ENCODE peak calls at places on chromosomes 4 and X, in nine cellular contexts. One of them, this sample, is unnamed.

GRCh38 chr4:89894654-89895652 is at the start of gene MMRN1:
- DNase-seq in tibial nerve: no peak
- DNase-seq in upper lobe of right lung: no peak
- DNase-seq in fibroblast of pulmonary artery: peak
- DNase-seq in nephron progenitor cell: no peak
- DNase-seq in AG04450: no peak
- DNase-seq in sigmoid colon: no peak
- DNase-seq in fibroblast of mammary gland: no peak
- DNase-seq in tibial artery: no peak
- DNase-seq in this sample: no peak

GRCh38 chr4:127309360-127310095 is 323.2 kb upstream of the INTU start:
- DNase-seq in tibial nerve: no peak
- DNase-seq in upper lobe of right lung: no peak
- DNase-seq in fibroblast of pulmonary artery: no peak
- DNase-seq in nephron progenitor cell: no peak
- DNase-seq in AG04450: no peak
- DNase-seq in sigmoid colon: no peak
- DNase-seq in fibroblast of mammary gland: peak
- DNase-seq in tibial artery: no peak
- DNase-seq in this sample: no peak

GRCh38 chrX:15646031-15646430 is 18.6 kb downstream of the CLTRN start:
- DNase-seq in tibial nerve: no peak
- DNase-seq in upper lobe of right lung: no peak
- DNase-seq in fibroblast of pulmonary artery: no peak
- DNase-seq in nephron progenitor cell: no peak
- DNase-seq in AG04450: no peak
- DNase-seq in sigmoid colon: no peak
- DNase-seq in fibroblast of mammary gland: no peak
- DNase-seq in tibial artery: no peak
- DNase-seq in this sample: no peak

GRCh38 chr4:144343143-144343755 is 202.7 kb upstream of the GYPA start:
- DNase-seq in tibial nerve: no peak
- DNase-seq in upper lobe of right lung: no peak
- DNase-seq in fibroblast of pulmonary artery: no peak
- DNase-seq in nephron progenitor cell: no peak
- DNase-seq in AG04450: no peak
- DNase-seq in sigmoid colon: no peak
- DNase-seq in fibroblast of mammary gland: peak
- DNase-seq in tibial artery: no peak
- DNase-seq in this sample: no peak

GRCh38 chr4:73777612-73778011 is 37.2 kb downstream of the CXCL8 start:
- DNase-seq in tibial nerve: no peak
- DNase-seq in upper lobe of right lung: no peak
- DNase-seq in fibroblast of pulmonary artery: peak
- DNase-seq in nephron progenitor cell: no peak
- DNase-seq in AG04450: no peak
- DNase-seq in sigmoid colon: no peak
- DNase-seq in fibroblast of mammary gland: peak
- DNase-seq in tibial artery: no peak
- DNase-seq in this sample: no peak

GRCh38 chr4:147633113-147633512 is 15.9 kb downstream of the TMEM184C start:
- DNase-seq in tibial nerve: no peak
- DNase-seq in upper lobe of right lung: no peak
- DNase-seq in fibroblast of pulmonary artery: no peak
- DNase-seq in nephron progenitor cell: no peak
- DNase-seq in AG04450: no peak
- DNase-seq in sigmoid colon: no peak
- DNase-seq in fibroblast of mammary gland: peak
- DNase-seq in tibial artery: no peak
- DNase-seq in this sample: no peak

GRCh38 chr4:166198921-166199320 is 325.9 kb downstream of the TLL1 start:
- DNase-seq in tibial nerve: no peak
- DNase-seq in upper lobe of right lung: no peak
- DNase-seq in fibroblast of pulmonary artery: no peak
- DNase-seq in nephron progenitor cell: no peak
- DNase-seq in AG04450: no peak
- DNase-seq in sigmoid colon: no peak
- DNase-seq in fibroblast of mammary gland: no peak
- DNase-seq in tibial artery: no peak
- DNase-seq in this sample: no peak

GRCh38 chrX:7170903-7171302 is 22.9 kb upstream of the PUDP start:
- DNase-seq in tibial nerve: no peak
- DNase-seq in upper lobe of right lung: no peak
- DNase-seq in fibroblast of pulmonary artery: peak
- DNase-seq in nephron progenitor cell: peak
- DNase-seq in AG04450: no peak
- DNase-seq in sigmoid colon: no peak
- DNase-seq in fibroblast of mammary gland: peak
- DNase-seq in tibial artery: no peak
- DNase-seq in this sample: no peak

GRCh38 chrX:1581132-1581531 is 10.3 kb upstream of the AKAP17A start:
- DNase-seq in tibial nerve: no peak
- DNase-seq in upper lobe of right lung: peak
- DNase-seq in fibroblast of pulmonary artery: peak
- DNase-seq in nephron progenitor cell: peak
- DNase-seq in AG04450: no peak
- DNase-seq in sigmoid colon: no peak
- DNase-seq in fibroblast of mammary gland: peak
- DNase-seq in tibial artery: no peak
- DNase-seq in this sample: no peak

GRCh38 chrX:103742339-103742738 is 31.6 kb downstream of the TMEM31 start:
- DNase-seq in tibial nerve: no peak
- DNase-seq in upper lobe of right lung: no peak
- DNase-seq in fibroblast of pulmonary artery: no peak
- DNase-seq in nephron progenitor cell: no peak
- DNase-seq in AG04450: no peak
- DNase-seq in sigmoid colon: no peak
- DNase-seq in fibroblast of mammary gland: no peak
- DNase-seq in tibial artery: no peak
- DNase-seq in this sample: no peak

GRCh38 chr4:113447695-113448265 is 313.8 kb downstream of the CAMK2D start:
- DNase-seq in tibial nerve: no peak
- DNase-seq in upper lobe of right lung: no peak
- DNase-seq in fibroblast of pulmonary artery: no peak
- DNase-seq in nephron progenitor cell: no peak
- DNase-seq in AG04450: no peak
- DNase-seq in sigmoid colon: no peak
- DNase-seq in fibroblast of mammary gland: no peak
- DNase-seq in tibial artery: no peak
- DNase-seq in this sample: no peak

DNA sequence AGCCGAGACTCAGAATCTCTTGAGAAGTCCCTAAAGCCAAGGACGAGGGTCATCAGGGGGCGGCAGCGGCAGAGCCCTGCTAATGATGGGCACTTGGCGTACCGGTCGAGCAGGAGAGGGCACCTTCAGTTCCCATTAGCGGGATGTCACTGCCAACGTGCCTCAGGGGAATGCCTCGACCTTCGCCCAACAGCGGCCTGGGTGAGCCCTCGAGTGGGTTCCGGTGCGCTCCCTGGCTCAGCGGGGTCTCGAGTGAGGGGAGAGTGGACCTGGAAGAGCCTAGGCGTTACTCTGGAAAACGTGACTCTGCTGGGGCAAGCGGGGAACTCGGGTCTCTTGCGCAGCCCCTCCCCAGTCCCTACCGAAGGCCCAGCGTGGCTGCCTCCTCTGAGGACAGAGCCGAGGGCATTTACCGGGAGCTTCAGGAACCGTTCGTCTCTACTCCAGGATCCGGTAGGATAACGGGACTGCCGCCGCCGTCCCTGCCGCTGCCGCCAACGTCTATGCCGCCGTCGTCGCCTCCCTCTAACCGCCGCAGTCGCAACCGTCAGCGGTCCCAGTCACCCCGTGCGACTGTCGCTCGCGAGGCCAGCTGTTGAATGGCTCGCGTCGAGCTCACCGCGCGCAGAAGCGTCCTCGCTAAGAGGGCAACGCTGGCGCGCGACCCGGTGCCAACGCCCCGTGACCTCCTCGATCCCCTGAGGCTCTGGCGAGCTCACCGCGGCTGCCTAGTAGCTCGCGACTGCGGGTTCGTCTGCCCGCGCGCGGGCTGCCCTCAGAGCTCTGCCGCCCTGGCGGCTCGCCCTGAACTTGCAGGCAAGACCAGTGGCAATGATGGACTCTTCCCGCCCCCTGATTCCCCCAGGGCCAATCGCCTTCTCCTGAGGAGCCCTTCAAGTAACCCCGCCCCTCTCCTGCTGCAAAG is 37.1 kb downstream of the PGRMC1 start:
- DNase-seq in tibial nerve: no peak
- DNase-seq in upper lobe of right lung: peak
- DNase-seq in fibroblast of pulmonary artery: peak
- DNase-seq in nephron progenitor cell: no peak
- DNase-seq in AG04450: no peak
- DNase-seq in sigmoid colon: peak
- DNase-seq in fibroblast of mammary gland: peak
- DNase-seq in tibial artery: no peak
- DNase-seq in this sample: peak
- TF ChIP-seq CTCF in tibial nerve: no peak
- TF ChIP-seq CTCF in upper lobe of right lung: no peak
- TF ChIP-seq CTCF in fibroblast of pulmonary artery: peak
- TF ChIP-seq CTCF in nephron progenitor cell: no peak
- TF ChIP-seq CTCF in AG04450: peak
- TF ChIP-seq CTCF in sigmoid colon: no peak
- TF ChIP-seq CTCF in fibroblast of mammary gland: no peak
- TF ChIP-seq CTCF in tibial artery: no peak
- TF ChIP-seq CTCF in this sample: no peak

GRCh38 chr4:119040711-119041185 is 94.9 kb upstream of the MYOZ2 start:
- DNase-seq in tibial nerve: no peak
- DNase-seq in upper lobe of right lung: no peak
- DNase-seq in fibroblast of pulmonary artery: peak
- DNase-seq in nephron progenitor cell: no peak
- DNase-seq in AG04450: peak
- DNase-seq in sigmoid colon: no peak
- DNase-seq in fibroblast of mammary gland: peak
- DNase-seq in tibial artery: no peak
- DNase-seq in this sample: no peak

GRCh38 chr4:119038465-119038864 is 97.2 kb upstream of the MYOZ2 start:
- DNase-seq in tibial nerve: no peak
- DNase-seq in upper lobe of right lung: no peak
- DNase-seq in fibroblast of pulmonary artery: no peak
- DNase-seq in nephron progenitor cell: no peak
- DNase-seq in AG04450: no peak
- DNase-seq in sigmoid colon: no peak
- DNase-seq in fibroblast of mammary gland: peak
- DNase-seq in tibial artery: no peak
- DNase-seq in this sample: no peak

GRCh38 chr4:119040261-119040660 is 95.4 kb upstream of the MYOZ2 start:
- DNase-seq in tibial nerve: no peak
- DNase-seq in upper lobe of right lung: no peak
- DNase-seq in fibroblast of pulmonary artery: no peak
- DNase-seq in nephron progenitor cell: no peak
- DNase-seq in AG04450: no peak
- DNase-seq in sigmoid colon: no peak
- DNase-seq in fibroblast of mammary gland: no peak
- DNase-seq in tibial artery: no peak
- DNase-seq in this sample: no peak

GRCh38 chr4:119039160-119039559 is 96.5 kb upstream of the MYOZ2 start:
- DNase-seq in tibial nerve: no peak
- DNase-seq in upper lobe of right lung: no peak
- DNase-seq in fibroblast of pulmonary artery: no peak
- DNase-seq in nephron progenitor cell: no peak
- DNase-seq in AG04450: no peak
- DNase-seq in sigmoid colon: no peak
- DNase-seq in fibroblast of mammary gland: no peak
- DNase-seq in tibial artery: no peak
- DNase-seq in this sample: no peak

GRCh38 chr4:119039779-119040178 is 95.9 kb upstream of the MYOZ2 start:
- DNase-seq in tibial nerve: no peak
- DNase-seq in upper lobe of right lung: no peak
- DNase-seq in fibroblast of pulmonary artery: no peak
- DNase-seq in nephron progenitor cell: no peak
- DNase-seq in AG04450: no peak
- DNase-seq in sigmoid colon: no peak
- DNase-seq in fibroblast of mammary gland: no peak
- DNase-seq in tibial artery: no peak
- DNase-seq in this sample: no peak
- TF ChIP-seq CTCF in tibial nerve: no peak
- TF ChIP-seq CTCF in upper lobe of right lung: no peak
- TF ChIP-seq CTCF in fibroblast of pulmonary artery: no peak
- TF ChIP-seq CTCF in nephron progenitor cell: no peak
- TF ChIP-seq CTCF in AG04450: peak
- TF ChIP-seq CTCF in sigmoid colon: no peak
- TF ChIP-seq CTCF in fibroblast of mammary gland: peak
- TF ChIP-seq CTCF in tibial artery: peak
- TF ChIP-seq CTCF in this sample: no peak

GRCh38 chrX:149830192-149830873 is 48.6 kb downstream of the MAGEA9 start:
- DNase-seq in tibial nerve: no peak
- DNase-seq in upper lobe of right lung: no peak
- DNase-seq in fibroblast of pulmonary artery: peak
- DNase-seq in nephron progenitor cell: peak
- DNase-seq in AG04450: no peak
- DNase-seq in sigmoid colon: no peak
- DNase-seq in fibroblast of mammary gland: peak
- DNase-seq in tibial artery: no peak
- DNase-seq in this sample: no peak

GRCh38 chrX:149829751-149830191 is 48.0 kb downstream of the MAGEA9 start:
- DNase-seq in tibial nerve: no peak
- DNase-seq in upper lobe of right lung: no peak
- DNase-seq in fibroblast of pulmonary artery: peak
- DNase-seq in nephron progenitor cell: no peak
- DNase-seq in AG04450: no peak
- DNase-seq in sigmoid colon: no peak
- DNase-seq in fibroblast of mammary gland: peak
- DNase-seq in tibial artery: no peak
- DNase-seq in this sample: no peak

GRCh38 chrX:149827254-149827653 is 45.5 kb downstream of the MAGEA9 start:
- DNase-seq in tibial nerve: no peak
- DNase-seq in upper lobe of right lung: no peak
- DNase-seq in fibroblast of pulmonary artery: no peak
- DNase-seq in nephron progenitor cell: no peak
- DNase-seq in AG04450: no peak
- DNase-seq in sigmoid colon: no peak
- DNase-seq in fibroblast of mammary gland: no peak
- DNase-seq in tibial artery: no peak
- DNase-seq in this sample: no peak

DNA sequence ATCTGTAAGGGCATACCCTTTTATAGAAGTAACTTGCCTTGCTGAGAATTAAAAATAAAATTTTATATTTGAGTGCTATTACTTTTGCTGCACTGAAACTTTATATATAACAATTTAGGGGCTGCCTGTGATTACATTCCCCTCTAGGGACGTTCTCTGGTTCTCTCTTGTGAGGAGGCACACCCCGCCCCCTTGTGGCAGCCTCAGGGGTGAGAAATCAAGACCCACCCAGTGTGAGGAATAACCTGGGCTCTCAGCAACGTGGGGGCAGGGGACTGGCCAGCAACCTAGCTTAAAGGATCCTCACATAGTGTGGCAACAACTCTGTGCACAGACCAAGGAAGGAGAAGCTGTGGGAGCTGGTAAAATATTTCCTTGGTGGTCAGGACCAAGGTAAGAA is 43.7 kb downstream of the MAGEA9 start:
- DNase-seq in tibial nerve: no peak
- DNase-seq in upper lobe of right lung: no peak
- DNase-seq in fibroblast of pulmonary artery: peak
- DNase-seq in nephron progenitor cell: peak
- DNase-seq in AG04450: no peak
- DNase-seq in sigmoid colon: no peak
- DNase-seq in fibroblast of mammary gland: peak
- DNase-seq in tibial artery: no peak
- DNase-seq in this sample: no peak
- TF ChIP-seq CTCF in tibial nerve: no peak
- TF ChIP-seq CTCF in upper lobe of right lung: peak
- TF ChIP-seq CTCF in fibroblast of pulmonary artery: peak
- TF ChIP-seq CTCF in nephron progenitor cell: no peak
- TF ChIP-seq CTCF in AG04450: peak
- TF ChIP-seq CTCF in sigmoid colon: no peak
- TF ChIP-seq CTCF in fibroblast of mammary gland: peak
- TF ChIP-seq CTCF in tibial artery: no peak
- TF ChIP-seq CTCF in this sample: no peak

GRCh38 chr4:87073570-87074470 is 139.0 kb downstream of the AFF1 start:
- DNase-seq in tibial nerve: no peak
- DNase-seq in upper lobe of right lung: peak
- DNase-seq in fibroblast of pulmonary artery: no peak
- DNase-seq in nephron progenitor cell: no peak
- DNase-seq in AG04450: no peak
- DNase-seq in sigmoid colon: peak
- DNase-seq in fibroblast of mammary gland: no peak
- DNase-seq in tibial artery: no peak
- DNase-seq in this sample: peak
- TF ChIP-seq CTCF in tibial nerve: no peak
- TF ChIP-seq CTCF in upper lobe of right lung: no peak
- TF ChIP-seq CTCF in fibroblast of pulmonary artery: no peak
- TF ChIP-seq CTCF in nephron progenitor cell: no peak
- TF ChIP-seq CTCF in AG04450: no peak
- TF ChIP-seq CTCF in sigmoid colon: no peak
- TF ChIP-seq CTCF in fibroblast of mammary gland: no peak
- TF ChIP-seq CTCF in tibial artery: no peak
- TF ChIP-seq CTCF in this sample: no peak